ENCODE peak calls at places on chromosomes 5 and 9, in ten cellular contexts. G is colonic mucosa, Q is adrenal gland, X is astrocyte, P is HCT116, B is HepG2, Y is HFF-Myc, L is fibroblast of mammary gland, J is tibial nerve, I is heart left ventricle. S is an unnamed sample.

GRCh38 chr9:119117409-119117808 is 251.8 kb downstream of the BRINP1 start:
- DNase-seq in G (no peak), Y (no peak), X (no peak), I (no peak), P (no peak), L (no peak), Q (no peak), J (no peak), B (no peak), S (no peak)

GRCh38 chr5:62310426-62311105 is 4.6 kb downstream of the KIF2A start:
- DNase-seq in G (no peak), B (no peak), L (peak; percentile 8), Q (no peak), Y (no peak), X (no peak), P (no peak), I (no peak), J (no peak), S (no peak)

GRCh38 chr5:11540112-11540511 is 364.1 kb downstream of the CTNND2 start:
- DNase-seq in Q (no peak), P (no peak), B (no peak), Y (no peak), X (no peak), L (peak; percentile 2), G (no peak), J (no peak), I (no peak), S (no peak)

GRCh38 chr5:62718368-62718767 is 139.7 kb downstream of the LRRC70 start:
- DNase-seq in G (no peak), I (no peak), Q (no peak), X (no peak), L (peak; percentile 1), P (no peak), Y (no peak), J (no peak), B (no peak), S (no peak)

GRCh38 chr5:107672212-107673105 is 1.7 kb upstream of the EFNA5 start:
- DNase-seq in P (peak; percentile 88), Y (no peak), X (peak; percentile 97), L (peak; percentile 87), B (peak; percentile 15), Q (peak; percentile 79), I (peak; percentile 79), J (peak; percentile 61), G (peak; percentile 86), S (peak; percentile 96)

GRCh38 chr9:34502471-34503335 is 20.1 kb downstream of the ENHO start:
- DNase-seq in Y (no peak), L (no peak), P (no peak), X (no peak), J (no peak), G (no peak), Q (no peak), B (peak; percentile 18), I (no peak), S (no peak)

GRCh38 chr9:87547665-87548064 is 50.0 kb downstream of the DAPK1 start:
- DNase-seq in Q (no peak), G (no peak), J (no peak), B (peak; percentile 12), X (peak; percentile 50), I (no peak), L (no peak), P (no peak), Y (no peak), S (no peak)

GRCh38 chr5:103362211-103362610 is 103.6 kb downstream of the MACIR start:
- DNase-seq in G (no peak), I (no peak), X (peak; percentile 54), B (no peak), J (no peak), Y (no peak), Q (no peak), L (peak; percentile 74), P (no peak), S (no peak)

GRCh38 chr5:172902497-172903472 is 56.4 kb upstream of the RPL26L1 start:
- DNase-seq in Q (peak; percentile 97), Y (no peak), X (peak; percentile 99), J (peak; percentile 67), L (peak; percentile 92), P (peak; percentile 8), B (peak; percentile 90), G (peak; percentile 60), I (peak; percentile 86), S (peak; percentile 80)

GRCh38 chr9:70600479-70600878 is 186.0 kb upstream of the KLF9 start:
- DNase-seq in I (no peak), Q (peak; percentile 61), P (no peak), B (no peak), Y (no peak), G (no peak), J (peak; percentile 29), X (peak; percentile 79), L (peak; percentile 81), S (peak; percentile 74)

GRCh38 chr5:55402199-55402598 is 94.4 kb downstream of the MTREX start:
- DNase-seq in Y (no peak), X (no peak), L (no peak), B (no peak), Q (no peak), G (no peak), J (no peak), I (no peak), P (no peak), S (no peak)

GRCh38 chr9:36398745-36399144 is 1.3 kb downstream of the RNF38 start:
- DNase-seq in J (no peak), B (no peak), I (no peak), P (no peak), X (peak; percentile 78), G (no peak), L (peak; percentile 40), Q (no peak), Y (no peak), S (peak; percentile 75)

GRCh38 chr5:136058031-136058971 is 29.5 kb downstream of the TGFBI start:
- DNase-seq in J (peak; percentile 49), P (peak; percentile 35), Q (no peak), L (peak; percentile 99), Y (peak; percentile 99), I (no peak), X (peak; percentile 99), G (peak; percentile 67), B (peak; percentile 99), S (peak; percentile 97)

GRCh38 chr5:65382582-65382981 is 99.1 kb downstream of the ADAMTS6 start:
- DNase-seq in J (no peak), Y (no peak), Q (no peak), G (no peak), I (no peak), X (no peak), P (no peak), B (no peak), L (peak; percentile 23), S (no peak)

GRCh38 chr5:93790401-93790800 is 49.0 kb upstream of the POU5F2 start:
- DNase-seq in Q (no peak), L (peak; percentile 80), I (no peak), G (no peak), P (no peak), J (no peak), B (no peak), Y (no peak), X (peak; percentile 32), S (peak; percentile 61)

GRCh38 chr9:71861618-71862017 is 49.4 kb downstream of the ABHD17B start:
- DNase-seq in Q (no peak), B (no peak), J (no peak), Y (no peak), X (no peak), L (no peak), I (no peak), P (no peak), G (no peak), S (no peak)
- H3K4me3 ChIP-seq in Q (no peak overlapping the region), B (no peak overlapping the region), J (no peak overlapping the region), Y (no peak overlapping the region), X (no peak overlapping the region), L (no peak overlapping the region), I (no peak overlapping the region), P (no peak overlapping the region), G (no peak overlapping the region), S (no peak overlapping the region)

DNA sequence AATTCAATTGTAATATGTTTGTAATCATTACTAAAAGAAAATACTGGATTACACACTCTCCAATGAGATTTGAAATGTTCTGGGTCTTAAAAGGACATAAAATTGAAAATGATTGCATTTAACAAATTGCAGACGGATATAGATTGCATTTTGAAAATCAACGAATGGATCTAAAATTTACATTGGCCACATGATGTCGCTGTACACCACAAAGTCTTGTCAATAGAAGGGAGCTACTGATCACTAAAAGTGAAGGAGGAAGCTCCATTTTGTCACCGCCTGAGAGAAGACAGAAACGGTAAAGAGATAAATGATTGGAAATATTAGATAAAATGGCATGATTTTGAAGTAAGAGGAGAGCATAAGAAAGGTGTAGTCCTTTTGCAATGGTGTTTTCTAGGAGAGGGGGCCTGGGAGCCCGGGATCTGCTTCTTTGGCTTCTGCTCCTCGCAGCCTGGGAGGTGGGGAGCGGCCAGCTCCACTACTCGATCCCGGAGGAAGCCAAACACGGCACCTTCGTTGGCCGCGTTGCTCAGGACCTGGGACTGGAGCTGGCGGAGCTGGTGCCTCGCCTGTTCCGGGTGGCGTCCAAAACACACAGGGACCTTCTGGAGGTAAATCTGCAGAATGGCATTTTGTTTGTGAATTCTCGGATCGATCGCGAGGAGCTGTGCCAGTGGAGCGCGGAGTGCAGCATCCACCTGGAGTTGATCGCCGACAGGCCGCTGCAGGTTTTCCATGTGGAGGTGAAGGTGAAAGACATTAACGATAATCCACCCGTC is at the start of gene PCDHA1:
- DNase-seq in Q (no peak), G (no peak), B (no peak), J (no peak), L (peak; percentile 2), P (no peak), Y (no peak), X (no peak), I (no peak), S (no peak)
- TF ChIP-seq CTCF in Q (no peak), G (no peak), B (peak; percentile 37), J (no peak), L (no peak), P (peak; percentile 38), Y (peak; percentile 4), X (no peak), I (no peak), S (no peak)

DNA sequence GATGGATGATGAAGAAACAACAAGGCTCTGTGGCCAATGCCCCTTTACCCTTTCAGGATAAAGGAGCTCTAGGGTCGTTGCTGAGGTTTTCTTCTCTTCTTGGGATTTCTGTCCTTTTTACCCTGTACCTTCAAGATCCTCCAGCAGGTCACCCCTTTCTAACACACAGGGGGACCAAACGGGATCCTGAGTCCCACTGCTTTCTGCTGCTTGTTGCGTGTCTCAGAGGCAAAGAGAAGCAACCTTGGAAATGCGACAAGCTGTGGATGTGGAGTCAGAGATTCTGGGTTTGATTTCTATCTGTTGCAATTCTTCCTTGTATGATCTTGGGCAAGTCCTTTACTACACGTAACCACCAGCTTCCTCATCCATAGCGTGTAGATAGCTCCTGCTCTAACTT is 20.5 kb downstream of the GLRA1 start:
- DNase-seq in B (no peak), X (no peak), J (no peak), P (no peak), L (no peak), Y (no peak), Q (no peak), G (no peak), I (no peak), S (no peak)
- H3K4me3 ChIP-seq in B (no peak overlapping the region), X (no peak overlapping the region), J (no peak overlapping the region), P (no peak overlapping the region), L (no peak overlapping the region), Y (no peak overlapping the region), Q (no peak overlapping the region), G (no peak overlapping the region), I (no peak overlapping the region), S (no peak overlapping the region)

DNA sequence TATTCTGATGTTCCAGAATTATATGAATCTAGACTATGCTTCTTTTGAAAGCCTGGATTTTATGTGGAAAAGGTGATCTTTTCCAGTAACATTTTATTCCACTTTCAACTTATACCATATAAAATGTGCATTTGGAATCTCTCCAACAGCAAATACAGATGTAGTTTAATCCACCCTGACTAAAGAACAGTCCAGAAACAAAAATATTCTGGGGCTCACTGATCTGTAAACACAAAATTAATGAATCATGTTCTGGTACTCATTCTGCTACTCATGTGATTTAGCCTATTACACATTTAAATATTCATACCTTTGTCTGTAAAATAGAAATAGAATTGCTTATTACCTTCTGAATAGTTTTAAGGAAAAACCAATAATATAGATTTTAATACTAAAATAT is 125.8 kb downstream of the ARRDC3 start:
- DNase-seq in P (no peak), J (no peak), X (no peak), L (peak; percentile 16), Q (no peak), B (no peak), G (no peak), I (no peak), Y (no peak), S (peak; percentile 49)
- TF ChIP-seq CTCF in P (no peak), J (no peak), X (no peak), L (no peak), Q (no peak), B (no peak), G (no peak), I (no peak), Y (no peak), S (no peak)